ENCODE peak calls at places on chromosomes 5 and 9, in eight cellular contexts. L is B cell; R is A549; J is lower lobe of right lung; M is CD8-positive, alpha-beta T cell; E is GM20000; A is cardiac fibroblast; X is IMR-90. B is an unnamed sample.

GRCh38 chr9:137136926-137137607 is 1.9 kb upstream of the GRIN1 start:
- DNase-seq in L (no peak), X (no peak), J (no peak), E (no peak), M (no peak), R (no peak), A (no peak), B (no peak)

GRCh38 chr5:18789216-18789615 is 1155.0 kb downstream of the TAF11L14 start:
- DNase-seq in L (no peak), R (no peak), X (no peak), J (no peak), E (no peak), A (no peak), M (no peak), B (no peak)

GRCh38 chr5:78361226-78361993 is 993 bp downstream of the SCAMP1 start:
- DNase-seq in X (peak; percentile 78), M (no peak), L (no peak), J (no peak), R (peak; percentile 55), E (peak; percentile 19), A (peak; percentile 64), B (no peak)

GRCh38 chr9:73269430-73270101 is 117.9 kb downstream of the ANXA1 start:
- DNase-seq in M (no peak), R (peak; percentile 3), L (no peak), X (peak; percentile 2), E (peak; percentile 1), J (no peak), A (peak; percentile 49), B (no peak)

GRCh38 chr5:144309265-144309664 is 138.6 kb downstream of the KCTD16 start:
- DNase-seq in J (no peak), A (peak; percentile 5), M (no peak), E (no peak), L (no peak), R (no peak), X (no peak), B (no peak)

GRCh38 chr9:83538172-83538889 is at the start of gene FRMD3:
- DNase-seq in L (no peak), R (peak; percentile 78), M (no peak), X (peak; percentile 16), J (peak; percentile 84), E (no peak), A (peak; percentile 81), B (peak; percentile 34)

GRCh38 chr5:40400245-40400644 is 279.5 kb upstream of the PTGER4 start:
- DNase-seq in X (no peak), E (no peak), J (no peak), M (no peak), A (no peak), L (no peak), R (no peak), B (no peak)

GRCh38 chr9:93198117-93198838 is 14.3 kb downstream of the WNK2 start:
- DNase-seq in M (no peak), A (no peak), X (no peak), R (no peak), J (peak; percentile 32), E (no peak), L (no peak), B (no peak)

GRCh38 chr5:150446583-150446982 is 3.0 kb downstream of the RPS14 start:
- DNase-seq in E (no peak), R (no peak), M (no peak), X (no peak), A (no peak), J (no peak), L (no peak), B (no peak)

GRCh38 chr5:59661939-59662615 is 231.4 kb downstream of the PDE4D start:
- DNase-seq in E (peak; percentile 22), J (no peak), X (no peak), M (no peak), A (peak; percentile 53), R (no peak), L (no peak), B (no peak)

DNA sequence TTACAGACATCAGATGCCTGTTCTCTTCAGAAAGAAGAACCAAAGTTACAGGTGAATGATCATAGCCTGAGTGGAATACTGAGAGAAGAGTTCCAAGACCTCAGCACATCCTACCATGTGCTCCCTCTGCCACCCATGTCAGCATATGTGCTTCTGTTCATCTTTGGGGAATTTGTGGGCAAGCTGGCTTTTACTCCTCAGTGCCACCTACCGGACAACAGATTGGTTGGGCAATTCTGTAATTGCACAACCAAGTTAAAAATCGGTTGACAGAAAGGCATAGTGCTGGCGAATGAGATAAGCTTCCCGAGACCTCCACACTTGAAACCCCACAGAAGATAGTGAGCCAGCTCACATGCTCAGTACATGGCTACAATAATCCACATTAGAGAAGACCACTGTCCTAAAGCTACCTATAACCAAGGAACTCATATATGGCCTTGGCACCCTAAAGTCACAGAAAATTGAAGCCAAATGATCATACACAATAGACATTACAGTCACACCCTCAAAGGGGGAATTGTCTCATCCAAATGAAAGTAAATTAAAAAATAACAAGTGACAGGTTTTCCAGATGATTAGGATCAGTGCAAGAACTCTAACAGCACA is 1238.0 kb upstream of the NUDT12 start:
- DNase-seq in J (no peak), A (peak; percentile 2), M (no peak), R (no peak), E (no peak), L (no peak), X (no peak), B (no peak)
- TF ChIP-seq CTCF in J (no peak), A (peak; percentile 16), M (no peak), R (peak; percentile 20), E (peak; percentile 40), L (no peak), X (peak; percentile 11), B (no peak)

DNA sequence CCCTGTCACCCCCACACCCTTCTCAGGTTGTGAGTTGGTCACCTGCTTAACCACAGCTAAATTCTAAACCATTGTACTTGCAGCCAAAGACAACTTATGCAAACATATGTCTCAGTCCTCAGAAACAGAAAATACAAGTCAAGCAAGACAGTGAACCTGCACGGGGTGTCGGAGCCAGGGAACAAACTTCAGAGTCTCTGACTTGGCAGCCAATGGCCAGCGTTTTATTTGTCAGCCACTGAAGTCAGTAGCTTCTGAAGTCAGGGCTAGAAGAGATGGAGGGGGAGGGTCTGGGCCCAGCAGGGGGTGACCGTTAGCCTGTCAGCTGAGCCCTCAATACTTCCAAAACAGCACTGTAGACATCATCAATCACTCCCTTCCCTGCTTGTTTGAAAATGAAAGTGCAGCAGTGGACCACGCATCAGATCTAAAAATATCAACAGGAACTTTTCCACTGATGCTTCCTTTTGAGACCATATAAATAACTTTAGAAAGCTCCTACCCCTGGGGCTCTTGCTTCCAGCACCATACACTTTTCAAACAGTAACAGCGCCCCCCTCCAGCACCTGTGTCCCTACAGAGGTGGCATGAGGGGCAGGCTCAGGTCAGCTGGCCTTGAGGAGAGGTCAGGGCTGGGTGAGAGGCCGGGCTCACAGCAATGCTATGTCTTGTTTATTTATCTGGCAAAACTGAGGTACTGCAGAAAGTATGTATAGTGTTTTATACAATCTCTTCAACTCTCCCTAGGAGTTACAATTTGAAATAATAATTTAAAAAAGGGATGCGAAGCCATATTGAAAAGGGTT is 142.5 kb downstream of the ACER2 start:
- DNase-seq in E (peak; percentile 21), M (no peak), R (no peak), L (no peak), J (no peak), A (no peak), X (peak; percentile 2), B (no peak)
- TF ChIP-seq CTCF in E (no peak), M (no peak), R (no peak), L (no peak), J (no peak), A (no peak), X (no peak), B (no peak)

GRCh38 chr9:18237776-18238175 is 236.2 kb upstream of the ADAMTSL1 start:
- DNase-seq in E (no peak), A (no peak), L (no peak), M (no peak), R (no peak), J (no peak), X (no peak), B (no peak)
- TF ChIP-seq CTCF in E (no peak), A (no peak), L (no peak), M (no peak), R (no peak), J (no peak), X (no peak), B (no peak)

GRCh38 chr5:126454535-126454934 is 31.3 kb downstream of the GRAMD2B start:
- DNase-seq in A (no peak), R (no peak), X (no peak), E (no peak), M (no peak), J (no peak), L (no peak), B (no peak)
- TF ChIP-seq CTCF in A (no peak), R (no peak), X (no peak), E (no peak), M (no peak), J (no peak), L (no peak), B (no peak)

GRCh38 chr9:119556129-119556875 is 187.1 kb upstream of the BRINP1 start:
- DNase-seq in X (peak; percentile 18), J (peak; percentile 78), R (peak; percentile 31), A (peak; percentile 60), E (peak; percentile 71), L (peak; percentile 49), M (peak; percentile 15), B (peak; percentile 33)
- TF ChIP-seq CTCF in X (peak; percentile 86), J (peak; percentile 96), R (peak; percentile 69), A (peak; percentile 98), E (peak; percentile 96), L (peak; percentile 70), M (peak; percentile 18), B (peak; percentile 90)

DNA sequence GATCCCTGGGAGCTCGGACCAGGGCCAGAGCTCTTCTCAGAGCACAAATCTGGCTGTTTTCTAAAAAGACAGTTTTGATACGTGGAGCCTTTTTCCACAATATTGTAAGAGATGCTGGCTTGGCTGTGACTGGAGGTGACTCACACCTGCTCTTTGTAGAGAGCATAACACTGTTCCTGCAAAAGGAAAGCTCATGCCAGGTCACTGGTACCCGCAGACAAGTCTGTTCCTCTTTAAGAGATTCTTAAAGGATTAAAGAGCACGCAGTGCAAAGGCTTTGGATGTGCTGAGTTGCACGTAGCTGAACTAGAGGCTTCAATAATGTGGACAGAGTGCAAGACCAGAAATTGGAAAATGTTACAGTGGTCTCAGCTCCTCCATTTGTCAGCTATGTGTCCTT is 19.0 kb downstream of the ACTL7B start:
- DNase-seq in A (no peak), E (no peak), X (no peak), M (no peak), R (no peak), L (no peak), J (no peak), B (no peak)
- TF ChIP-seq CTCF in A (no peak), E (no peak), X (no peak), M (no peak), R (no peak), L (no peak), J (no peak), B (no peak)